ENCODE peak calls at places on chromosome 3, in four cellular contexts. R, K, T and F are unnamed samples.

GRCh38 chr3:138725116-138725515 is 109.6 kb downstream of the PIK3CB start:
- DNase-seq in T (no peak), K (no peak), R (no peak), F (no peak)

GRCh38 chr3:114518409-114518808 is 224.6 kb downstream of the TIGIT start:
- DNase-seq in R (no peak), T (no peak), K (no peak), F (no peak)

GRCh38 chr3:37256447-37256846 is 82.1 kb upstream of the LRRFIP2 start:
- DNase-seq in T (no peak), K (no peak), R (no peak), F (no peak)

GRCh38 chr3:2856062-2856792 is 253.9 kb downstream of the IL5RA start:
- DNase-seq in T (no peak), R (no peak), K (no peak), F (no peak)

GRCh38 chr3:123447749-123448502 is 964 bp downstream of the ADCY5 start:
- DNase-seq in R (peak; percentile 24), T (peak; percentile 41), K (peak; percentile 64), F (peak; percentile 33)

GRCh38 chr3:15294914-15295313 is 37.5 kb downstream of the SH3BP5 start:
- DNase-seq in T (no peak), R (no peak), K (no peak), F (no peak)

GRCh38 chr3:136624894-136625815 is 127.0 kb downstream of the STAG1 start:
- DNase-seq in K (no peak), R (no peak), T (no peak), F (no peak)

GRCh38 chr3:186589856-186590579 is 19.5 kb downstream of the DNAJB11 start:
- DNase-seq in K (peak; percentile 64), R (no peak), T (peak; percentile 14), F (peak; percentile 41)

GRCh38 chr3:35664460-35664919 is 25.2 kb downstream of the ARPP21 start:
- DNase-seq in R (peak; percentile 15), K (no peak), T (no peak), F (no peak)

GRCh38 chr3:12455740-12456139 is 28.5 kb upstream of the TSEN2 start:
- DNase-seq in T (no peak), R (no peak), K (peak; percentile 12), F (no peak)

GRCh38 chr3:127192576-127193232 is at the start of gene PRR23E:
- DNase-seq in R (no peak), K (peak; percentile 24), T (no peak), F (no peak)

GRCh38 chr3:43997788-43998373 is 243.8 kb upstream of the TOPAZ1 start:
- DNase-seq in K (no peak), T (no peak), R (no peak), F (no peak)

GRCh38 chr3:171268677-171269076 is 191.5 kb downstream of the TNIK start:
- DNase-seq in K (no peak), R (no peak), T (no peak), F (no peak)

GRCh38 chr3:131091768-131092167 is 65.1 kb downstream of the NEK11 start:
- DNase-seq in R (no peak), K (no peak), T (no peak), F (no peak)

GRCh38 chr3:123353852-123354238 is 95.0 kb downstream of the ADCY5 start:
- DNase-seq in R (no peak), T (no peak), K (no peak), F (no peak)

GRCh38 chr3:130967281-130967680 is 59.3 kb downstream of the ASTE1 start:
- DNase-seq in R (no peak), T (no peak), K (no peak), F (no peak)

GRCh38 chr3:124873241-124873640 is 13.9 kb downstream of the ITGB5 start:
- DNase-seq in K (no peak), T (no peak), R (no peak), F (no peak)

GRCh38 chr3:11059090-11059798 is 66.7 kb downstream of the SLC6A1 start:
- DNase-seq in K (no peak), T (no peak), R (peak; percentile 55), F (no peak)

GRCh38 chr3:175601521-175601920 is 742.4 kb downstream of the NAALADL2 start:
- DNase-seq in R (no peak), T (no peak), K (no peak), F (no peak)

GRCh38 chr3:24494616-24495333 is at the start of gene THRB:
- DNase-seq in R (peak; percentile 66), K (peak; percentile 83), T (no peak), F (no peak)

GRCh38 chr3:40248591-40248990 is 60.9 kb upstream of the EIF1B start:
- DNase-seq in R (no peak), K (no peak), T (no peak), F (no peak)

GRCh38 chr3:96190024-96190616 is 624.3 kb upstream of the EPHA6 start:
- DNase-seq in K (no peak), T (no peak), R (no peak), F (no peak)

GRCh38 chr3:13513051-13513912 is 33.2 kb downstream of the HDAC11 start:
- DNase-seq in K (peak; percentile 18), R (peak; percentile 53), T (no peak), F (no peak)

GRCh38 chr3:71461749-71462483 is 121.6 kb downstream of the FOXP1 start:
- DNase-seq in K (no peak), R (no peak), T (no peak), F (no peak)

GRCh38 chr3:11661827-11662226 is 18.1 kb upstream of the VGLL4 start:
- DNase-seq in T (no peak), K (no peak), R (no peak), F (no peak)

GRCh38 chr3:69842789-69843188 is 103.5 kb downstream of the MITF start:
- DNase-seq in R (no peak), T (no peak), K (no peak), F (no peak)

GRCh38 chr3:66993082-66993481 is 5.0 kb upstream of the KBTBD8 start:
- DNase-seq in T (no peak), K (no peak), R (no peak), F (no peak)

GRCh38 chr3:184691397-184692131 is 20.3 kb downstream of the MAGEF1 start:
- DNase-seq in K (no peak), T (no peak), R (peak; percentile 63), F (no peak)

GRCh38 chr3:19093084-19093483 is 55.2 kb upstream of the KCNH8 start:
- DNase-seq in R (no peak), K (no peak), T (no peak), F (no peak)

GRCh38 chr3:164418426-164418825 is 659.9 kb downstream of the SI start:
- DNase-seq in T (no peak), K (no peak), R (no peak), F (no peak)

GRCh38 chr3:178189854-178190253 is 346.4 kb upstream of the KCNMB2 start:
- DNase-seq in R (no peak), K (no peak), T (no peak), F (no peak)